ENCODE peak calls at places on chromosomes 12 and 14, in ten cellular contexts. One of them, this sample, is unnamed.

GRCh38 chr12:29164477-29165163 is 15.5 kb downstream of the FAR2 start:
- DNase-seq in midbrain: no peak
- DNase-seq in omental fat pad: no peak
- DNase-seq in ELF-1: no peak
- DNase-seq in pancreas: no peak
- DNase-seq in nephron progenitor cell: no peak
- DNase-seq in NCI-H2081 treated with DMSO at 0.1 percent for 48 hours: no peak
- DNase-seq in HEK293T: no peak
- DNase-seq in kidney glomerular epithelial cell: peak; percentile 31
- DNase-seq in A549: no peak
- DNase-seq in this sample: no peak

GRCh38 chr14:95189400-95190162 is 32.3 kb upstream of the DICER1 start:
- DNase-seq in HEK293T: no peak
- DNase-seq in midbrain: no peak
- DNase-seq in A549: no peak
- DNase-seq in NCI-H2081 treated with DMSO at 0.1 percent for 48 hours: no peak
- DNase-seq in ELF-1: no peak
- DNase-seq in omental fat pad: no peak
- DNase-seq in kidney glomerular epithelial cell: no peak
- DNase-seq in nephron progenitor cell: no peak
- DNase-seq in pancreas: no peak
- DNase-seq in this sample: no peak

GRCh38 chr12:49264466-49264872 is 413 bp upstream of the TUBA1C start:
- DNase-seq in HEK293T: peak; percentile 49
- DNase-seq in A549: no peak
- DNase-seq in omental fat pad: no peak
- DNase-seq in pancreas: no peak
- DNase-seq in kidney glomerular epithelial cell: no peak
- DNase-seq in ELF-1: no peak
- DNase-seq in midbrain: no peak
- DNase-seq in nephron progenitor cell: peak; percentile 47
- DNase-seq in NCI-H2081 treated with DMSO at 0.1 percent for 48 hours: no peak
- DNase-seq in this sample: peak; percentile 81

GRCh38 chr14:50967104-50967503 is 22.8 kb upstream of the PYGL start:
- DNase-seq in HEK293T: no peak
- DNase-seq in omental fat pad: no peak
- DNase-seq in midbrain: no peak
- DNase-seq in nephron progenitor cell: no peak
- DNase-seq in A549: no peak
- DNase-seq in NCI-H2081 treated with DMSO at 0.1 percent for 48 hours: no peak
- DNase-seq in ELF-1: no peak
- DNase-seq in pancreas: no peak
- DNase-seq in kidney glomerular epithelial cell: no peak
- DNase-seq in this sample: no peak

GRCh38 chr12:91224411-91224810 is 41.8 kb upstream of the DCN start:
- DNase-seq in kidney glomerular epithelial cell: no peak
- DNase-seq in NCI-H2081 treated with DMSO at 0.1 percent for 48 hours: no peak
- DNase-seq in omental fat pad: no peak
- DNase-seq in pancreas: no peak
- DNase-seq in ELF-1: no peak
- DNase-seq in A549: no peak
- DNase-seq in HEK293T: no peak
- DNase-seq in nephron progenitor cell: no peak
- DNase-seq in midbrain: no peak
- DNase-seq in this sample: no peak

GRCh38 chr14:64891173-64891838 is 11.6 kb upstream of the SPTB start:
- DNase-seq in pancreas: no peak
- DNase-seq in midbrain: no peak
- DNase-seq in nephron progenitor cell: no peak
- DNase-seq in ELF-1: no peak
- DNase-seq in HEK293T: no peak
- DNase-seq in NCI-H2081 treated with DMSO at 0.1 percent for 48 hours: no peak
- DNase-seq in omental fat pad: no peak
- DNase-seq in A549: no peak
- DNase-seq in kidney glomerular epithelial cell: no peak
- DNase-seq in this sample: no peak

GRCh38 chr14:36279306-36280244 is 40.9 kb downstream of the MBIP start:
- DNase-seq in NCI-H2081 treated with DMSO at 0.1 percent for 48 hours: no peak
- DNase-seq in kidney glomerular epithelial cell: no peak
- DNase-seq in midbrain: no peak
- DNase-seq in ELF-1: no peak
- DNase-seq in HEK293T: no peak
- DNase-seq in omental fat pad: no peak
- DNase-seq in A549: no peak
- DNase-seq in pancreas: no peak
- DNase-seq in nephron progenitor cell: no peak
- DNase-seq in this sample: no peak

GRCh38 chr12:89160716-89161123 is 191.6 kb downstream of the DUSP6 start:
- DNase-seq in A549: peak; percentile 28
- DNase-seq in HEK293T: no peak
- DNase-seq in nephron progenitor cell: no peak
- DNase-seq in NCI-H2081 treated with DMSO at 0.1 percent for 48 hours: no peak
- DNase-seq in midbrain: no peak
- DNase-seq in ELF-1: no peak
- DNase-seq in pancreas: no peak
- DNase-seq in omental fat pad: peak; percentile 40
- DNase-seq in kidney glomerular epithelial cell: peak; percentile 35
- DNase-seq in this sample: peak; percentile 67

GRCh38 chr12:34400986-34401658 is 378.8 kb downstream of the ALG10 start:
- DNase-seq in HEK293T: peak; percentile 0
- DNase-seq in omental fat pad: peak; percentile 8
- DNase-seq in pancreas: peak; percentile 5
- DNase-seq in A549: no peak
- DNase-seq in ELF-1: no peak
- DNase-seq in kidney glomerular epithelial cell: no peak
- DNase-seq in midbrain: no peak
- DNase-seq in NCI-H2081 treated with DMSO at 0.1 percent for 48 hours: no peak
- DNase-seq in nephron progenitor cell: no peak
- DNase-seq in this sample: peak; percentile 61

This sample was measured in suprapubic skin.